ENCODE peak calls at places on chromosomes 16 and 17, in ten cellular contexts. One of them, this sample, is unnamed.

GRCh38 chr17:7058831-7059447 is 15.0 kb upstream of the SLC16A11 start:
- DNase-seq in mammary epithelial cell: peak
- DNase-seq in epithelial cell of esophagus: peak
- DNase-seq in OCI-LY7: no peak
- DNase-seq in PC-3: no peak
- DNase-seq in lung: no peak
- DNase-seq in prostate gland: no peak
- DNase-seq in left lung: no peak
- DNase-seq in astrocyte: peak
- DNase-seq in neural progenitor cell: no peak
- DNase-seq in this sample: no peak

GRCh38 chr16:11129378-11129781 is 126.6 kb downstream of the SOCS1 start:
- DNase-seq in mammary epithelial cell: no peak
- DNase-seq in epithelial cell of esophagus: no peak
- DNase-seq in OCI-LY7: no peak
- DNase-seq in PC-3: no peak
- DNase-seq in lung: no peak
- DNase-seq in prostate gland: no peak
- DNase-seq in left lung: no peak
- DNase-seq in astrocyte: no peak
- DNase-seq in neural progenitor cell: no peak
- DNase-seq in this sample: no peak

GRCh38 chr17:27245230-27245696 is 48.7 kb upstream of the WSB1 start:
- DNase-seq in mammary epithelial cell: peak
- DNase-seq in epithelial cell of esophagus: peak
- DNase-seq in OCI-LY7: peak
- DNase-seq in PC-3: peak
- DNase-seq in lung: peak
- DNase-seq in prostate gland: peak
- DNase-seq in left lung: peak
- DNase-seq in astrocyte: peak
- DNase-seq in neural progenitor cell: peak
- DNase-seq in this sample: peak

GRCh38 chr16:55501549-55502322 is 7.1 kb upstream of the LPCAT2 start:
- DNase-seq in mammary epithelial cell: no peak
- DNase-seq in epithelial cell of esophagus: peak
- DNase-seq in OCI-LY7: peak
- DNase-seq in PC-3: peak
- DNase-seq in lung: no peak
- DNase-seq in prostate gland: no peak
- DNase-seq in left lung: no peak
- DNase-seq in astrocyte: no peak
- DNase-seq in neural progenitor cell: peak
- DNase-seq in this sample: peak

GRCh38 chr17:39264119-39264518 is 38.4 kb upstream of the STAC2 start:
- DNase-seq in mammary epithelial cell: no peak
- DNase-seq in epithelial cell of esophagus: no peak
- DNase-seq in OCI-LY7: no peak
- DNase-seq in PC-3: no peak
- DNase-seq in lung: no peak
- DNase-seq in prostate gland: no peak
- DNase-seq in left lung: no peak
- DNase-seq in astrocyte: no peak
- DNase-seq in neural progenitor cell: no peak
- DNase-seq in this sample: no peak

GRCh38 chr17:74840989-74841666 is 18.6 kb downstream of the GRIN2C start:
- DNase-seq in mammary epithelial cell: peak
- DNase-seq in epithelial cell of esophagus: peak
- DNase-seq in OCI-LY7: peak
- DNase-seq in PC-3: no peak
- DNase-seq in lung: peak
- DNase-seq in prostate gland: peak
- DNase-seq in left lung: peak
- DNase-seq in astrocyte: no peak
- DNase-seq in neural progenitor cell: peak
- DNase-seq in this sample: no peak

GRCh38 chr16:24088767-24089166 is 167.4 kb upstream of the CACNG3 start:
- DNase-seq in mammary epithelial cell: peak
- DNase-seq in epithelial cell of esophagus: peak
- DNase-seq in OCI-LY7: no peak
- DNase-seq in PC-3: no peak
- DNase-seq in lung: no peak
- DNase-seq in prostate gland: no peak
- DNase-seq in left lung: no peak
- DNase-seq in astrocyte: no peak
- DNase-seq in neural progenitor cell: no peak
- DNase-seq in this sample: no peak

GRCh38 chr16:11290102-11290893 is 9.2 kb upstream of the PRM1 start:
- DNase-seq in mammary epithelial cell: no peak
- DNase-seq in epithelial cell of esophagus: no peak
- DNase-seq in OCI-LY7: no peak
- DNase-seq in PC-3: no peak
- DNase-seq in lung: no peak
- DNase-seq in prostate gland: no peak
- DNase-seq in left lung: no peak
- DNase-seq in astrocyte: no peak
- DNase-seq in neural progenitor cell: no peak
- DNase-seq in this sample: no peak

GRCh38 chr16:67396775-67397450 is 3.6 kb upstream of the TPPP3 start:
- DNase-seq in mammary epithelial cell: no peak
- DNase-seq in epithelial cell of esophagus: no peak
- DNase-seq in OCI-LY7: no peak
- DNase-seq in PC-3: no peak
- DNase-seq in lung: no peak
- DNase-seq in prostate gland: no peak
- DNase-seq in left lung: no peak
- DNase-seq in astrocyte: no peak
- DNase-seq in neural progenitor cell: no peak
- DNase-seq in this sample: no peak

GRCh38 chr16:67397451-67397801 is 4.1 kb upstream of the TPPP3 start:
- DNase-seq in mammary epithelial cell: no peak
- DNase-seq in epithelial cell of esophagus: no peak
- DNase-seq in OCI-LY7: no peak
- DNase-seq in PC-3: no peak
- DNase-seq in lung: no peak
- DNase-seq in prostate gland: no peak
- DNase-seq in left lung: no peak
- DNase-seq in astrocyte: no peak
- DNase-seq in neural progenitor cell: no peak
- DNase-seq in this sample: no peak

GRCh38 chr16:67398546-67399217 is 5.4 kb upstream of the TPPP3 start:
- DNase-seq in mammary epithelial cell: no peak
- DNase-seq in epithelial cell of esophagus: no peak
- DNase-seq in OCI-LY7: no peak
- DNase-seq in PC-3: no peak
- DNase-seq in lung: no peak
- DNase-seq in prostate gland: no peak
- DNase-seq in left lung: no peak
- DNase-seq in astrocyte: no peak
- DNase-seq in neural progenitor cell: no peak
- DNase-seq in this sample: no peak

GRCh38 chr16:67399218-67399733 is 6.0 kb upstream of the TPPP3 start:
- DNase-seq in mammary epithelial cell: no peak
- DNase-seq in epithelial cell of esophagus: peak
- DNase-seq in OCI-LY7: peak
- DNase-seq in PC-3: peak
- DNase-seq in lung: no peak
- DNase-seq in prostate gland: no peak
- DNase-seq in left lung: no peak
- DNase-seq in astrocyte: no peak
- DNase-seq in neural progenitor cell: peak
- DNase-seq in this sample: no peak

DNA sequence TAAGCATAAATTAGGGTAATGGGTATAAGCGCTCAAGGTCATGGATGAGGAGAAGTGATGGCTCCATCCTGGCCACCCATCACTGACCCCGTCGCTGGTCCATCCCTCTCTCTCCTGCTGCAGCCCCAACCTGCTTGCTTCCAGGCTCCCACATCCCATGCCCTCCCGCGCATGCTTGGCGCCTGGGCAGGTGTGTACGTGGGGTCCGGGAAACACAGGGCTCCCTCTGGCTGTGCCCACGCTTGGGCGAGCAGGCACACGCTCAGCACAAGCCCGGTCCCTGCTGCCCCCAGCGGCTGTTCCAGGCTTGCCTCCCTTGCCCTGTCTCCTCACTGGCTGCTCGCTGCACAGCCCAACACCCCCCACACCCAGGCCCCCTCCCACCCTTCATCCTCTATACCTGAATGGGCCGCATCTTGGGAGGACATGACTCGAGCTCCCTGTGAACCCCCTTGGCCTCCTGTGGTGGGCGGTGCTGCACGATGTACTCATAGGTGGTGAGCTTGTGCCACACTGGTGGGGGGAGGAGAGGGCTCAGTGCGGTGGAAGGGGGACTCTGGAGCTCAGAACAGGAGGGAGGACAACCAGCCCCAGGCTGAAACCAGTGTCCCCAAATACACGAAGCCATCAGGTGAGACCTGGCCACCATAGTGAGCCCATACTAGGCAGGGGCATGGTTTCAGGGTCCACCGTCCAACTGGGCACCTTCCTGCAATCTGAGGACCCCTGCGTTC is 4.7 kb upstream of the TPPP3 start:
- DNase-seq in mammary epithelial cell: peak
- DNase-seq in epithelial cell of esophagus: peak
- DNase-seq in OCI-LY7: peak
- DNase-seq in PC-3: no peak
- DNase-seq in lung: no peak
- DNase-seq in prostate gland: no peak
- DNase-seq in left lung: no peak
- DNase-seq in astrocyte: no peak
- DNase-seq in neural progenitor cell: no peak
- DNase-seq in this sample: no peak
- TF ChIP-seq CTCF in mammary epithelial cell: peak
- TF ChIP-seq CTCF in epithelial cell of esophagus: peak
- TF ChIP-seq CTCF in OCI-LY7: peak
- TF ChIP-seq CTCF in PC-3: no peak
- TF ChIP-seq CTCF in lung: no peak
- TF ChIP-seq CTCF in prostate gland: no peak
- TF ChIP-seq CTCF in left lung: no peak
- TF ChIP-seq CTCF in astrocyte: no peak
- TF ChIP-seq CTCF in neural progenitor cell: no peak
- TF ChIP-seq CTCF in this sample: no peak

GRCh38 chr17:67270411-67270810 is 25.4 kb upstream of the HELZ start:
- DNase-seq in mammary epithelial cell: no peak
- DNase-seq in epithelial cell of esophagus: no peak
- DNase-seq in OCI-LY7: no peak
- DNase-seq in PC-3: no peak
- DNase-seq in lung: no peak
- DNase-seq in prostate gland: no peak
- DNase-seq in left lung: no peak
- DNase-seq in astrocyte: no peak
- DNase-seq in neural progenitor cell: no peak
- DNase-seq in this sample: no peak

GRCh38 chr17:67274466-67274865 is 29.5 kb upstream of the HELZ start:
- DNase-seq in mammary epithelial cell: no peak
- DNase-seq in epithelial cell of esophagus: no peak
- DNase-seq in OCI-LY7: no peak
- DNase-seq in PC-3: no peak
- DNase-seq in lung: no peak
- DNase-seq in prostate gland: no peak
- DNase-seq in left lung: no peak
- DNase-seq in astrocyte: no peak
- DNase-seq in neural progenitor cell: no peak
- DNase-seq in this sample: no peak

GRCh38 chr17:67273900-67274299 is 28.9 kb upstream of the HELZ start:
- DNase-seq in mammary epithelial cell: no peak
- DNase-seq in epithelial cell of esophagus: no peak
- DNase-seq in OCI-LY7: no peak
- DNase-seq in PC-3: no peak
- DNase-seq in lung: no peak
- DNase-seq in prostate gland: no peak
- DNase-seq in left lung: no peak
- DNase-seq in astrocyte: no peak
- DNase-seq in neural progenitor cell: no peak
- DNase-seq in this sample: no peak

GRCh38 chr17:67276075-67276474 is 31.1 kb upstream of the HELZ start:
- DNase-seq in mammary epithelial cell: no peak
- DNase-seq in epithelial cell of esophagus: peak
- DNase-seq in OCI-LY7: peak
- DNase-seq in PC-3: peak
- DNase-seq in lung: no peak
- DNase-seq in prostate gland: no peak
- DNase-seq in left lung: no peak
- DNase-seq in astrocyte: no peak
- DNase-seq in neural progenitor cell: peak
- DNase-seq in this sample: no peak

GRCh38 chr17:67272312-67273050 is 27.5 kb upstream of the HELZ start:
- DNase-seq in mammary epithelial cell: no peak
- DNase-seq in epithelial cell of esophagus: no peak
- DNase-seq in OCI-LY7: peak
- DNase-seq in PC-3: no peak
- DNase-seq in lung: no peak
- DNase-seq in prostate gland: no peak
- DNase-seq in left lung: no peak
- DNase-seq in astrocyte: no peak
- DNase-seq in neural progenitor cell: peak
- DNase-seq in this sample: no peak
- TF ChIP-seq CTCF in mammary epithelial cell: peak
- TF ChIP-seq CTCF in epithelial cell of esophagus: peak
- TF ChIP-seq CTCF in OCI-LY7: peak
- TF ChIP-seq CTCF in PC-3: peak
- TF ChIP-seq CTCF in lung: no peak
- TF ChIP-seq CTCF in prostate gland: no peak
- TF ChIP-seq CTCF in left lung: no peak
- TF ChIP-seq CTCF in astrocyte: peak
- TF ChIP-seq CTCF in neural progenitor cell: peak
- TF ChIP-seq CTCF in this sample: no peak

DNA sequence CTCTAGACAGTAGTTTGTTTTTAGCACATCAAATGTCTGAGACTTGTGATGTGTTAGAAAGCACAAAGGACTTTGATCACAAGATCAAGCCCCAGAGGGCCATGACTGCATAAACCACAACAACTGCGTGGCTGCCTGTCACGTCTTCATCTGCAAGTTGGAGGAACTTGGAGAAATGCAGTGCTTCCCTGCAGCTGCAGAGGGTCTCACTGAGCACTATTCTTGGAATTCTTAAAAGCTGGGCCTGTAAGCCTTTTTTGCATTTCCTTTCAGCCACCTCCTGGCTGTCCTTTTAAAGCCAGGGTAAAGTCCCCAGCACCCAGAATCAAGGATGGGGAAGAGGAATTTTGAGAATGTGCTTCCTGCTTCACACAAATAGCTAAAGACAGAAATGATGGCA is 431.3 kb downstream of the MAF start:
- DNase-seq in mammary epithelial cell: no peak
- DNase-seq in epithelial cell of esophagus: no peak
- DNase-seq in OCI-LY7: no peak
- DNase-seq in PC-3: no peak
- DNase-seq in lung: no peak
- DNase-seq in prostate gland: no peak
- DNase-seq in left lung: peak
- DNase-seq in astrocyte: no peak
- DNase-seq in neural progenitor cell: peak
- DNase-seq in this sample: no peak
- TF ChIP-seq CTCF in mammary epithelial cell: no peak
- TF ChIP-seq CTCF in epithelial cell of esophagus: no peak
- TF ChIP-seq CTCF in OCI-LY7: no peak
- TF ChIP-seq CTCF in PC-3: no peak
- TF ChIP-seq CTCF in lung: no peak
- TF ChIP-seq CTCF in prostate gland: no peak
- TF ChIP-seq CTCF in left lung: no peak
- TF ChIP-seq CTCF in astrocyte: no peak
- TF ChIP-seq CTCF in neural progenitor cell: peak
- TF ChIP-seq CTCF in this sample: no peak

DNA sequence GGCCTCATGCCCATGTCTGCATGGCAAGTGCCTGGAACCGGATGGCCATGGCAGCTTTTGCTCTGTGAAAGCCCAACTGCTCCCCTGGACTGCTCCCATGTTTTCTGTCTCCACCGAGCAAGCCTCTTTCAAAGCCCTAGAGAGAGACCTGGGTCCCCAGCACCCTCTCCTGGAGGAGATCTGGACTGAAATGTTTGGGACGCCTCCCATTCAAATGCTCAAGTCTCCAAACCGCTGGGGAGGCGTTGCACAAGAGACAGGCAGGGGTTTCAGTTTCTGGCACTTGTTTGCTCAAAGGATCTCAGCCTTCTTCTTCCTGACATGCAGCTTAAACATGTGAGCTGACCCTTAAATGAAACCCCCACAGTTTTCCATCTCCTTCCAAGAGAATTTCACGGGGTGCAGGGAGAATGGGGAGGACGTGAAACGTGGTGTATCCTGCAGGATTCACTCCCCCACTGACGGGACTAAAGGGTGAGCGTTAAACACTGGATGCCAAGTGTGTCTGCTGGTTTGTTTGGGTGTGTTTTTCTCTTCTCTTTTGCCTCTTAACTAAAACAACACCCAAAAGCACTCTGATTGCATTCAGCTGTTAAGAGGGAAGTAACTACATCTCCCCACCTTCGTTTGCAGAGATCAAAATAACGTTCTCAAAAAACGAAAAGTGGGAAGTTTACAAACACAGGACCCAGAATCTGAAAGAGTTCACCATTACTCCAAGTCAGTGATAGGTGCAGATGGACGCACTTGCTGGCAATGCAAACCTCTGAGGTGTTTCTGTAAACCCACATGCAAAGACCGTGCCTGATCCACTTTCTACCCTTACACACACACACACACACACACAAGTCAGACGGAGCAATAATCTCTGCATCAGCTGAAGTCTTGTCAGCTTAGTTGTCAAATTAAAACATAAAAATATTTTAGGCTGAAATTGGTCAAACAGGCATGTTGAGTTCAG is 256.9 kb downstream of the C16orf95 start:
- DNase-seq in mammary epithelial cell: no peak
- DNase-seq in epithelial cell of esophagus: peak
- DNase-seq in OCI-LY7: peak
- DNase-seq in PC-3: no peak
- DNase-seq in lung: no peak
- DNase-seq in prostate gland: no peak
- DNase-seq in left lung: no peak
- DNase-seq in astrocyte: peak
- DNase-seq in neural progenitor cell: peak
- DNase-seq in this sample: no peak
- TF ChIP-seq CTCF in mammary epithelial cell: no peak
- TF ChIP-seq CTCF in epithelial cell of esophagus: peak
- TF ChIP-seq CTCF in OCI-LY7: no peak
- TF ChIP-seq CTCF in PC-3: peak
- TF ChIP-seq CTCF in lung: no peak
- TF ChIP-seq CTCF in prostate gland: no peak
- TF ChIP-seq CTCF in left lung: no peak
- TF ChIP-seq CTCF in astrocyte: no peak
- TF ChIP-seq CTCF in neural progenitor cell: peak
- TF ChIP-seq CTCF in this sample: no peak